ENCODE peak calls at places on chromosomes 5 and 9, in eight cellular contexts. W, M, Y, G, R, I, F and D are unnamed samples.

GRCh38 chr5:98663521-98663920 is 109.9 kb upstream of the RGMB start:
- DNase-seq in F (no peak), G (no peak), W (no peak), I (no peak), M (no peak), Y (no peak), R (no peak), D (no peak)

GRCh38 chr5:86909896-86910295 is 292.2 kb downstream of the COX7C start:
- DNase-seq in F (no peak), Y (peak; percentile 10), R (no peak), G (no peak), I (peak; percentile 45), M (peak; percentile 86), W (no peak), D (no peak)

GRCh38 chr9:129052592-129052991 is 16.2 kb downstream of the MIGA2 start:
- DNase-seq in W (peak; percentile 96), F (no peak), Y (no peak), I (no peak), G (no peak), M (no peak), R (no peak), D (no peak)

GRCh38 chr5:142587354-142587965 is 98.4 kb downstream of the FGF1 start:
- DNase-seq in M (peak; percentile 59), G (no peak), W (no peak), Y (no peak), I (peak; percentile 65), R (no peak), F (peak; percentile 20), D (no peak)

GRCh38 chr5:128537306-128537998 is 593 bp downstream of the FBN2 start:
- DNase-seq in M (peak; percentile 66), W (no peak), G (peak; percentile 34), R (no peak), F (no peak), Y (no peak), I (peak; percentile 64), D (no peak)

GRCh38 chr5:156497816-156498215 is 170.9 kb downstream of the SGCD start:
- DNase-seq in W (no peak), I (no peak), Y (no peak), M (peak; percentile 33), G (no peak), R (no peak), F (no peak), D (no peak)

GRCh38 chr9:122579874-122580273 is 3.3 kb downstream of the OR1L8 start:
- DNase-seq in Y (no peak), W (no peak), F (no peak), G (no peak), I (no peak), R (no peak), M (no peak), D (no peak)

GRCh38 chr9:98942906-98943681 is 613 bp upstream of the COL15A1 start:
- DNase-seq in M (no peak), W (no peak), I (no peak), Y (no peak), R (no peak), F (no peak), G (no peak), D (no peak)

GRCh38 chr9:70577671-70578070 is 163.2 kb upstream of the KLF9 start:
- DNase-seq in R (no peak), F (no peak), I (no peak), Y (no peak), M (no peak), G (no peak), W (no peak), D (no peak)

GRCh38 chr5:141657937-141658545 is 6.8 kb upstream of the FCHSD1 start:
- DNase-seq in Y (no peak), F (peak; percentile 79), G (no peak), M (peak; percentile 98), W (no peak), I (peak; percentile 93), R (no peak), D (no peak)

GRCh38 chr9:112193562-112194288 is 18.6 kb upstream of the SUSD1 start:
- DNase-seq in G (no peak), R (no peak), M (no peak), Y (no peak), F (no peak), W (no peak), I (no peak), D (no peak)

GRCh38 chr5:177984565-177985166 is 11.4 kb downstream of the PROP1 start:
- DNase-seq in R (no peak), F (no peak), M (no peak), Y (no peak), G (no peak), W (no peak), I (no peak), D (no peak)

GRCh38 chr9:133692364-133692985 is 45.7 kb downstream of the SARDH start:
- DNase-seq in W (no peak), R (no peak), M (no peak), G (no peak), F (no peak), Y (no peak), I (no peak), D (no peak)

GRCh38 chr5:181059297-181060230 is 19.5 kb downstream of the BTNL9 start:
- DNase-seq in M (no peak), F (no peak), R (no peak), G (no peak), W (no peak), I (no peak), Y (no peak), D (no peak)

GRCh38 chr9:127754761-127755557 is 19.9 kb upstream of the TOR2A start:
- DNase-seq in R (peak; percentile 79), W (no peak), G (no peak), Y (no peak), F (no peak), M (no peak), I (no peak), D (no peak)

GRCh38 chr9:35350212-35350611 is 139.7 kb upstream of the RUSC2 start:
- DNase-seq in G (no peak), W (no peak), Y (no peak), F (no peak), I (no peak), M (no peak), R (no peak), D (no peak)

GRCh38 chr5:116442095-116442534 is 132.5 kb downstream of the SEMA6A start:
- DNase-seq in M (peak; percentile 45), R (no peak), W (peak; percentile 42), Y (no peak), F (no peak), G (no peak), I (peak; percentile 37), D (no peak)

GRCh38 chr9:136059321-136059791 is 35.7 kb downstream of the NACC2 start:
- DNase-seq in G (no peak), W (no peak), Y (no peak), R (no peak), M (no peak), F (no peak), I (no peak), D (no peak)

GRCh38 chr5:142621227-142621626 is 64.7 kb downstream of the FGF1 start:
- DNase-seq in M (peak; percentile 66), W (no peak), I (peak; percentile 81), R (no peak), F (peak; percentile 68), Y (no peak), G (no peak), D (no peak)

DNA sequence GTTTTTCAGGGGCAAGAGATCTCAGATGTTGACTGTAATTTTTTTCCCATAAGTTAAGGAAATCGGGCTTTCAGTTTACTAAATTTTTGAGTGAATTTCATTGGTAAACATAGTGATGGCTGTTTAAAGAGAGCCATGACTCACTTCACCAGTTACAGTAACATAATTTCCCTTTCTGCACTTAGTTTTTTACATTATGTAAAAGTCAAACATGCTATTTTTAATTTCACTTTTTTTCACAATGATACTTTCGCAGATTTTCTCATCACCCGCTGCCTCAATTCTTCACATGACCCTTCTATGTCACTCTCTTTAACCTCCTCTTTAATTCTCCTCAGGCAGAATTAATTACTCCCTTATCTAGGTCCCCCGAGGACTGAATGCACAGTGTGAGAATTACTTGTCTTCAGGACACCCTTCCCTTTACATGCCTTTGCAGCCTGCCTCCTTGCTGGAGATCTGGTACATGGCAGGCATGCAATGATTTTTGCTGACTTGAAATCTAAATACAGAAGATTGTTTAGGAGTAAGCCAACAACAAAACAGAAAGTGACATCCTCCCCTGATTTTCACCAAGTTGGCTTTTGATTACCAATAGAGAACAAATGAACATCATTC is 217.5 kb upstream of the S1PR3 start:
- DNase-seq in M (peak; percentile 58), G (no peak), Y (no peak), R (no peak), W (no peak), F (no peak), I (peak; percentile 64), D (no peak)
- TF ChIP-seq CTCF in M (peak; percentile 28), G (no peak), Y (no peak), R (no peak), W (no peak), F (peak; percentile 39), I (no peak), D (no peak)

GRCh38 chr5:93845376-93845775 is 104.0 kb upstream of the POU5F2 start:
- DNase-seq in Y (no peak), W (no peak), R (no peak), F (no peak), I (no peak), G (no peak), M (peak; percentile 18), D (no peak)

GRCh38 chr5:93850311-93850710 is 108.9 kb upstream of the POU5F2 start:
- DNase-seq in R (no peak), G (no peak), F (no peak), Y (no peak), I (no peak), M (no peak), W (no peak), D (no peak)
- TF ChIP-seq CTCF in R (no peak), G (no peak), F (no peak), Y (no peak), I (no peak), M (peak; percentile 0), W (no peak), D (no peak)

GRCh38 chr5:147509710-147510651 is at the start of gene DPYSL3:
- DNase-seq in Y (no peak), M (peak; percentile 65), F (peak; percentile 41), R (no peak), G (peak; percentile 50), I (peak; percentile 79), W (peak; percentile 54), D (peak; percentile 27)
- TF ChIP-seq CTCF in Y (peak; percentile 43), M (no peak), F (peak; percentile 38), R (peak; percentile 12), G (no peak), I (no peak), W (peak; percentile 20), D (no peak)

GRCh38 chr5:140041099-140041491 is 2.0 kb downstream of the NRG2 start:
- DNase-seq in M (no peak), W (no peak), G (no peak), R (no peak), F (no peak), I (no peak), Y (no peak), D (no peak)

GRCh38 chr5:140044041-140044440 is 942 bp upstream of the NRG2 start:
- DNase-seq in R (no peak), G (no peak), M (no peak), I (no peak), F (no peak), W (no peak), Y (no peak), D (no peak)

GRCh38 chr5:140041492-140042421 is 1.3 kb downstream of the NRG2 start:
- DNase-seq in Y (peak; percentile 50), W (peak; percentile 39), I (peak; percentile 50), F (no peak), M (peak; percentile 42), R (peak; percentile 29), G (no peak), D (peak; percentile 36)

GRCh38 chr5:140042551-140043507 is at the start of gene NRG2:
- DNase-seq in W (peak; percentile 63), M (peak; percentile 42), G (peak; percentile 37), R (peak; percentile 63), Y (peak; percentile 64), I (peak; percentile 30), F (no peak), D (no peak)

GRCh38 chr5:140043508-140043872 is 391 bp upstream of the NRG2 start:
- DNase-seq in W (no peak), F (no peak), I (no peak), G (no peak), Y (peak; percentile 48), R (no peak), M (peak; percentile 3), D (no peak)
- TF ChIP-seq CTCF in W (no peak), F (no peak), I (no peak), G (peak; percentile 6), Y (peak; percentile 68), R (peak; percentile 10), M (no peak), D (no peak)